ENCODE peak calls at places on chromosome 6, in nine cellular contexts. Z is body of pancreas, U is GM12878, A is K562, F is WERI-Rb-1, K is Peyer's patch, G is brain microvascular endothelial cell, X is fibroblast of lung, W is ovary. V is an unnamed sample.

GRCh38 chr6:150169609-150170008 is 26.8 kb downstream of the PPP1R14C start:
- DNase-seq in Z (no peak), U (no peak), A (no peak), F (no peak), K (no peak), G (peak; percentile 5), X (peak; percentile 90), W (no peak), V (no peak)

GRCh38 chr6:44829811-44830210 is 442.3 kb downstream of the CDC5L start:
- DNase-seq in Z (no peak), U (peak; percentile 42), A (no peak), F (no peak), K (no peak), G (no peak), X (no peak), W (no peak), V (no peak)

GRCh38 chr6:13795041-13795748 is 19.2 kb downstream of the MCUR1 start:
- DNase-seq in Z (peak; percentile 83), U (peak; percentile 71), A (peak; percentile 75), F (peak; percentile 88), K (peak; percentile 77), G (peak; percentile 89), X (peak; percentile 70), W (peak; percentile 85), V (peak; percentile 76)

GRCh38 chr6:139852484-139853140 is 478.2 kb upstream of the CITED2 start:
- DNase-seq in Z (no peak), U (no peak), A (no peak), F (no peak), K (no peak), G (peak; percentile 56), X (peak; percentile 84), W (no peak), V (no peak)

GRCh38 chr6:164579035-164579434 is 730.4 kb downstream of the C6orf118 start:
- DNase-seq in Z (no peak), U (no peak), A (no peak), F (no peak), K (no peak), G (no peak), X (no peak), W (no peak), V (no peak)

GRCh38 chr6:113825776-113826175 is 31.4 kb upstream of the MARCKS start:
- DNase-seq in Z (peak; percentile 93), U (no peak), A (no peak), F (no peak), K (peak; percentile 60), G (peak; percentile 57), X (peak; percentile 93), W (peak; percentile 90), V (peak; percentile 91)

GRCh38 chr6:36853325-36853724 is 14.1 kb upstream of the CPNE5 start:
- DNase-seq in Z (peak; percentile 61), U (no peak), A (no peak), F (no peak), K (no peak), G (peak; percentile 69), X (peak; percentile 85), W (no peak), V (no peak)

GRCh38 chr6:165895421-165896165 is 232.6 kb upstream of the PDE10A start:
- DNase-seq in Z (no peak), U (no peak), A (no peak), F (no peak), K (no peak), G (no peak), X (no peak), W (no peak), V (no peak)

GRCh38 chr6:36875250-36875633 is 639 bp upstream of the PPIL1 start:
- DNase-seq in Z (no peak), U (no peak), A (peak; percentile 37), F (no peak), K (no peak), G (no peak), X (no peak), W (no peak), V (no peak)

DNA sequence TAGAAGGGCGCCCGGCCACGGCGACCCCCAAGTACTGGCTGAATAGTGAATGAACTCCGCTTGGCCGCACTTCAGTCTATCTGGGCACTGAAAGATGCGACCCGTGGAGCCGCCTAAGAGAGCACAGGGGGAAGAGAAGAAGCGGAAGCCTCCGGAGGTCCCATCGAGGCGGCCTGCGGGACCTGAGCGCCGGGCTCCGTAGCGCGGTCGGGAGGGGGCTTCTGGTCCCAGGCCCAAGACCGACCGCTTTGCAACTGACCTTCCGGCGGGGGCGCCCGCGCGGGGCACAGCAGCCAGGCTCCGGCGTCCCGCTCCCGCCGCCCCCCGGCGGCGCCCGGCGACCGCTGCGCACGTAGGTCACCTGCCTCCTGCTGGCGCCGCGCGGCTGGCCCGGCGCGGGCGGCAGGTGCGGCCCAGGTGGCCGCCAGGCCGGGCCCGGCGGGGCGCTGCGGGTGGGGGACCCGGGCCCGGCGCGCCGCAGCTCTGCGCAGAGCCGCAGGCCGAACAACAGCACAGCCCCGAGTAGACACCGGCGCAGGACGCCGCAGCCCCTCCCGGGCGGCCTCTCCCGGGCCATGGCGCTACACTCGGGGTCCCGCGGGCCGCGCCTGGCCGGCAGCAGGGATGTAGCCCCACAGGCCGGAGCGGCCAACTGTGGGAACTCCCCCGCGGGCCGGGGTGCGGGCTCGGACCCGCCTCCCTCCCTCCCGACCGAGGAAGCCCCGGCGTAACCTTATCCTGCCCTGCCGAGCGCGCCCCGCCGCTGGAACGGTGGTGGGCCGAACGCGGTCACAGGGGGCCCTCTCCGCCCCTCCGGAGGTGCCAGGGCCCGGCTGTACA is at the start of gene METTL24:
- DNase-seq in Z (peak; percentile 51), U (no peak), A (no peak), F (peak; percentile 56), K (peak; percentile 58), G (no peak), X (no peak), W (peak; percentile 72), V (no peak)
- TF ChIP-seq CTCF in Z (peak; percentile 63), U (no peak), A (no peak), F (peak; percentile 43), K (no peak), G (no peak), X (no peak), W (no peak), V (no peak)

DNA sequence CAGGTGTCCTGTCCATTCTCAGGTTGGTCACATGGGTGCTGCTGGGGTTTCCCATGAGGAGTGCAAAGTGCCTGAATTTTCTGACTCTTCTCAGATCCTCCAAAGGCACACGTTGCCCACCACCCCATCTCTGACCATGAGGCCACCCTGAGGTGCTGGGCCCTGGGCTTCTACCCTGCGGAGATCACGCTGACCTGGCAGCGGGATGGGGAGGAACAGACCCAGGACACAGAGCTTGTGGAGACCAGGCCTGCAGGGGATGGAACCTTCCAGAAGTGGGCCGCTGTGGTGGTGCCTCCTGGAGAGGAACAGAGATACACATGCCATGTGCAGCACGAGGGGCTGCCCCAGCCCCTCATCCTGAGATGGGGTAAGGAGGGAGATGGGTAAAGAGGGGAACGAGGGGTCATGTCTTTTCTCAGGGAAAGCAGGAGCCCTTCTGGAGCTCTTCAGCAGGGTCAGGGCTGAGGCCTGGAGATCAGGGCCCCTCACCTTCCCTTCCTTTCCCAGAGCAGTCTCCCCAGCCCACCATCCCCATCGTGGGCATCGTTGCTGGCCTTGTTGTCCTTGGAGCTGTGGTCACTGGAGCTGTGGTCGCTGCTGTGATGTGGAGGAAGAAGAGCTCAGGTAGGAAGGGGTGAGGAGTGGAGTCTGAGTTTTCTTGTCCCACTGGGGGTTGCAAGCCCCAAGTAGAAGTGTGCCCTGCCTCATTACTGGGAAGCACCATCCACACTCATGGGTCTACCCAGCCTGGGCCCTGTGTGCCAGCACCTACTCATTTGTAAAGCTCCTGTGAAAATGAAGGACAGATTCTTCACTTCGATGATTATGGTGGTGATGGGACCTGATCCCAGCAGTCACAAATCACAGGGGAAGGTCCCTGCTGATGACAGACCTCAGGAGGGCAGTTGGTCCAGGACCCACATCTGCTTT is 2.0 kb downstream of the HLA-F start:
- DNase-seq in Z (no peak), U (no peak), A (no peak), F (no peak), K (no peak), G (no peak), X (no peak), W (no peak), V (no peak)
- H3K36me3 ChIP-seq in Z (peaks cover 5% of the 10 kb centered on the region), U (peaks cover 11% of the 10 kb centered on the region), A (no peaks in the 10 kb centered on the region), F (no peaks in the 10 kb centered on the region), K (peaks cover 32% of the 10 kb centered on the region), G (no peaks in the 10 kb centered on the region), X (no peaks in the 10 kb centered on the region), W (no peaks in the 10 kb centered on the region), V (peaks cover 3% of the 10 kb centered on the region)

GRCh38 chr6:125097186-125097585 is 56.4 kb upstream of the TPD52L1 start:
- DNase-seq in Z (no peak), U (no peak), A (no peak), F (no peak), K (no peak), G (no peak), X (no peak), W (no peak), V (no peak)

GRCh38 chr6:125098253-125098652 is 55.3 kb upstream of the TPD52L1 start:
- DNase-seq in Z (no peak), U (no peak), A (no peak), F (no peak), K (no peak), G (no peak), X (no peak), W (no peak), V (no peak)

GRCh38 chr6:125099211-125100017 is 54.2 kb upstream of the TPD52L1 start:
- DNase-seq in Z (peak; percentile 41), U (no peak), A (peak; percentile 86), F (peak; percentile 90), K (peak; percentile 64), G (peak; percentile 40), X (peak; percentile 71), W (peak; percentile 70), V (peak; percentile 78)

GRCh38 chr6:125094563-125094962 is 59.0 kb upstream of the TPD52L1 start:
- DNase-seq in Z (no peak), U (no peak), A (no peak), F (no peak), K (no peak), G (peak; percentile 40), X (peak; percentile 49), W (no peak), V (no peak)

DNA sequence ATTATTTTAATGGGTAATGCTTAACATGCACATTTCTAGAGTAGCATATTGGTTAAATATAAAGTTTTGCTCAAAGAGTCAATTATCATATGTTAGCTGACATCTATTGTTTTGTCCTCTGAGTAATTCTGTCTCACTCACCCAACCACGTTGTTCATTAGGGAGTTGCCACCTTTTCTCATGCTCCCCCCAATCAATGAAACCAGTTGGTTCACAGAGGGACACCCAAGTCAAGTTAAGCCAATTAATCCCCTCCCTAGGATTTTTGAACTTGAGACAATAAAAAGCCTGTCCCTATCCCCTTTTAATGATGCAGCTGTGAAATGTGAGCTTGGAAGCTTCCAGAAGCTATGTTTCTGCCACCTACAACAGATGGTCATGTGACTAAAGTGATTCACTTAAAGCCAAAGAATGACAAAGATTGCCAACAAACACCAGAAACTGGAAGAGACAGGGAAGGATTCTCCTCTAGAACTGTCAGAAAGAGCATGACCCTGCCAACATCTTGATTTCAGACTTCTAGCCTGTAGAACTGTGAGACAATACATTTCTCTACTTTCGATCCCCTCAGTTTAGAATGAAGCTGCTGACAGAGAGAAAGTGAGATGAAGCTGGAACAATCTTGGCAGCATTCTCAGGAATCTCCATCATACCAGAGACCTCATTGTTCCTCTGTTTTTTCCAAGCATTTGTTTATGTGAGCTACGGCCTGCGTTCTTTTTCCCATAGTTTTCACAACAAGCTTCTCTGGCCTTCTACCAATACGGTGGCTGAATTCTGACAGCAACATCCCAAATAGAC is 57.9 kb upstream of the TPD52L1 start:
- DNase-seq in Z (no peak), U (no peak), A (no peak), F (no peak), K (no peak), G (peak; percentile 40), X (peak; percentile 74), W (no peak), V (no peak)
- H3K27ac ChIP-seq in Z (no peak overlapping the region), U (no peak overlapping the region), A (no peak overlapping the region), F (no peak overlapping the region), K (no peak overlapping the region), G (peak overlapping the region; percentile 56), X (peak overlapping the region; percentile 46), W (no peak overlapping the region), V (no peak overlapping the region)

GRCh38 chr6:43493230-43493629 is 15.9 kb downstream of the TJAP1 start:
- DNase-seq in Z (no peak), U (no peak), A (no peak), F (no peak), K (no peak), G (no peak), X (no peak), W (no peak), V (no peak)
- TF ChIP-seq CTCF in Z (no peak), U (no peak), A (no peak), F (no peak), K (no peak), G (no peak), X (no peak), W (no peak), V (no peak)

V was measured in psoas muscle.